ENCODE peak calls at places on chromosome 13, in four cellular contexts. F is SK-N-SH, N is GM12878, I is K562. S is an unnamed sample.
A peak's percentile ranks its signal among the peaks of the same experiment; 100 is the strongest.

GRCh38 chr13:43965446-43965845 is 85.7 kb downstream of the LACC1 start:
- DNase-seq in F (no peak), N (no peak), I (no peak), S (no peak)

GRCh38 chr13:94313321-94313720 is 166.2 kb downstream of the DCT start:
- DNase-seq in F (no peak), N (no peak), I (no peak), S (no peak)

GRCh38 chr13:44417876-44418275 is 44.3 kb downstream of the SERP2 start:
- DNase-seq in F (no peak), N (no peak), I (no peak), S (no peak)

GRCh38 chr13:38008636-38009035 is 139.1 kb upstream of the TRPC4 start:
- DNase-seq in F (no peak), N (no peak), I (no peak), S (no peak)

GRCh38 chr13:50668882-50669281 is 174.6 kb downstream of the DLEU7 start:
- DNase-seq in F (no peak), N (no peak), I (no peak), S (no peak)

GRCh38 chr13:36131931-36132297 is 732 bp upstream of the DCLK1 start:
- DNase-seq in F (no peak), N (no peak), I (no peak), S (no peak)

GRCh38 chr13:46672338-46673090 is 119.5 kb downstream of the LRCH1 start:
- DNase-seq in F (no peak), N (no peak), I (no peak), S (no peak)

GRCh38 chr13:40613192-40613818 is 53.1 kb downstream of the FOXO1 start:
- DNase-seq in F (no peak), N (peak; percentile 64), I (no peak), S (peak; percentile 27)

GRCh38 chr13:97278395-97279078 is 56.4 kb downstream of the MBNL2 start:
- DNase-seq in F (no peak), N (no peak), I (no peak), S (no peak)

GRCh38 chr13:78978381-78978998 is 319.5 kb upstream of the OBI1 start:
- DNase-seq in F (peak; percentile 34), N (peak; percentile 24), I (peak; percentile 24), S (no peak)

GRCh38 chr13:21231426-21231945 is 55.0 kb downstream of the MRPL57 start:
- DNase-seq in F (peak; percentile 27), N (no peak), I (no peak), S (no peak)

GRCh38 chr13:101624981-101625380 is 172.5 kb downstream of the ITGBL1 start:
- DNase-seq in F (no peak), N (no peak), I (no peak), S (no peak)

GRCh38 chr13:51956717-51957116 is 54.5 kb downstream of the ATP7B start:
- DNase-seq in F (no peak), N (no peak), I (no peak), S (no peak)

GRCh38 chr13:30111810-30112209 is 195.5 kb downstream of the KATNAL1 start:
- DNase-seq in F (no peak), N (no peak), I (no peak), S (no peak)

GRCh38 chr13:37806666-37807065 is 62.9 kb downstream of the TRPC4 start:
- DNase-seq in F (no peak), N (no peak), I (no peak), S (no peak)

GRCh38 chr13:38804536-38804935 is 117.7 kb downstream of the FREM2 start:
- DNase-seq in F (no peak), N (no peak), I (no peak), S (no peak)

GRCh38 chr13:41299316-41300094 is 11.6 kb upstream of the NAA16 start:
- DNase-seq in F (no peak), N (no peak), I (no peak), S (no peak)

GRCh38 chr13:84037937-84038464 is 155.7 kb upstream of the SLITRK1 start:
- DNase-seq in F (no peak), N (no peak), I (no peak), S (no peak)

GRCh38 chr13:37526710-37527446 is 71.7 kb downstream of the POSTN start:
- DNase-seq in F (no peak), N (no peak), I (no peak), S (no peak)

GRCh38 chr13:31242935-31243334 is 43.2 kb downstream of the B3GLCT start:
- DNase-seq in F (no peak), N (no peak), I (no peak), S (no peak)
- TF ChIP-seq TAF1 in F (no peak), N (no peak), I (no peak), S (no peak)

GRCh38 chr13:106630650-106631049 is 62.7 kb upstream of the ARGLU1 start:
- DNase-seq in F (no peak), N (no peak), I (no peak), S (no peak)

GRCh38 chr13:106630162-106630561 is 62.2 kb upstream of the ARGLU1 start:
- DNase-seq in F (no peak), N (no peak), I (no peak), S (no peak)

GRCh38 chr13:106636492-106636891 is 68.6 kb upstream of the ARGLU1 start:
- DNase-seq in F (no peak), N (no peak), I (no peak), S (no peak)

GRCh38 chr13:106635616-106636015 is 67.7 kb upstream of the ARGLU1 start:
- DNase-seq in F (no peak), N (no peak), I (no peak), S (no peak)

DNA sequence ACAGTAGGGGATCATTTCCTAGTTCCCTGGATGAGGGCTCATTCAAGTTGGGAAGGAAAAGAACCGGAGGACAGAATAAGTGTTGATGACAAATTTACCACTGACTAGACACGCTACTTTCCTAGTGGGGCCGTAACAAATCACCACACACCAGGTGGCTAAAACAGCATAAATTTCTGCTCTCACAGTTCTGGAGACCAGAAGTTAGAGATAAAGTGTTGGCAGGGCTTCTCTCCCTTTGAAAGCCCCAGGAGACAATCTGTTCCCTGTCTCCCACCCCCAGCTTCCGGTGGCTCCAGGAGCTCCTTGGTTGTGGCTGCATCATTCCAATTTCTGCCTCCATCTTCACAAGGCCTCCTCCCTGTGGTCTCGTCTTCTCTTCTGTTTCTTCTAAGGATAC is 65.4 kb upstream of the ARGLU1 start:
- DNase-seq in F (no peak), N (no peak), I (no peak), S (no peak)
- TF ChIP-seq POLR2AphosphoS5 in F (no peak), N (no peak), I (no peak), S (no peak)

DNA sequence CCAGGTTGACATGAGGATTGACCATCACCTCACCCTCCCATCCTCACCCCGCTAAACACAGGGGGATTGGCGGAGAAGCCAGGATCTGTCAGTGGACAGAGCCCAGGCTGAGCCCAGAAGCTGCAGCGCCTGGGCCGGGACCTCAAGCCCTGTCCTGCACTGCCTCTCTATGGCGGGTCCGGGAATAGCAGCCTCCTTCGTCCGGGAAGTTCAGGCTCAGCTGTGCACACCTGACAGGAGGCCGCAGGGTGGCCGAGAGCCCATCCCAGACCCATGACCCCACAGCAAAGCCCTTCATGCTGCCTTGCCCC is 67.8 kb downstream of the SPACA7 start:
- DNase-seq in F (peak; percentile 88), N (no peak), I (peak; percentile 69), S (peak; percentile 65)
- TF ChIP-seq TAF1 in F (no peak), N (no peak), I (no peak), S (no peak)

DNA sequence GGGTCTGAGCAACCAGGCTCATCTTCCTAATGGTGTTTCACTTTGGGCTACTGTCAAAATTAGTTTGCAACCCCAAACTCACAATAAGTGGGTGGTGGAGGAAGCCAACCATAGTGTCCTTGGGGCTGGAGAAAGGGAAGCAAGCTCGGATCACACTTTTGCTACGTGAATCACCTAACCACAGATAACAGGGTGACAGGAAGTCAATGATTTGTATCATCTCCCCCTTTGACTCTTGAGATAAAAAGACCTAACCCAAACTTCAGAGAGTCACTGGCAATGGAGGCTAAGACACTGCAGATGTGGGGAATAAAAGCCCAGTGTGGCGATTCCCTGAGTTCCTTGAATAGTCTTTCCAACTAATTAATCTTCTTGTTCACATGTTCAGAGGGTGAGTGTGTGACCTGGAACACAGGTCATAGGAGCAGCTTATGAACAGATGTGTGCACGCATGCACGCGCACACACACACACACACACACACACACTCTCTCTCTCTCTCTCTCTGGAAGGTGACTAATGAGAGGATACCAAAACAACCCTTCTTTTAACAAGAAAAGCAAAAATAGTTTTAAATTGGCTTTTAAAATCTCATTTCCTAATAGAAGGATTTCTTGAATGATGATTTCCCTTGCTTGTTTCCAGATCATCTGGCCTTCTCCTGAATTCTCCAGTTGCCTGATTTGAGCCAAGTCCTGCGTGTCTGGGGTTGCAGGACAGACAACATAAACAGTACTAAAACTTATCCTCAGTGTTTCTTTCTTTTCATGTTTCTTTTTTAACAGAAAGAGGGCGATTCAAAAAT is 21.2 kb upstream of the DOCK9 start:
- DNase-seq in F (no peak), N (peak; percentile 41), I (no peak), S (no peak)
- TF ChIP-seq POLR2AphosphoS5 in F (no peak), N (no peak), I (no peak), S (no peak)

DNA sequence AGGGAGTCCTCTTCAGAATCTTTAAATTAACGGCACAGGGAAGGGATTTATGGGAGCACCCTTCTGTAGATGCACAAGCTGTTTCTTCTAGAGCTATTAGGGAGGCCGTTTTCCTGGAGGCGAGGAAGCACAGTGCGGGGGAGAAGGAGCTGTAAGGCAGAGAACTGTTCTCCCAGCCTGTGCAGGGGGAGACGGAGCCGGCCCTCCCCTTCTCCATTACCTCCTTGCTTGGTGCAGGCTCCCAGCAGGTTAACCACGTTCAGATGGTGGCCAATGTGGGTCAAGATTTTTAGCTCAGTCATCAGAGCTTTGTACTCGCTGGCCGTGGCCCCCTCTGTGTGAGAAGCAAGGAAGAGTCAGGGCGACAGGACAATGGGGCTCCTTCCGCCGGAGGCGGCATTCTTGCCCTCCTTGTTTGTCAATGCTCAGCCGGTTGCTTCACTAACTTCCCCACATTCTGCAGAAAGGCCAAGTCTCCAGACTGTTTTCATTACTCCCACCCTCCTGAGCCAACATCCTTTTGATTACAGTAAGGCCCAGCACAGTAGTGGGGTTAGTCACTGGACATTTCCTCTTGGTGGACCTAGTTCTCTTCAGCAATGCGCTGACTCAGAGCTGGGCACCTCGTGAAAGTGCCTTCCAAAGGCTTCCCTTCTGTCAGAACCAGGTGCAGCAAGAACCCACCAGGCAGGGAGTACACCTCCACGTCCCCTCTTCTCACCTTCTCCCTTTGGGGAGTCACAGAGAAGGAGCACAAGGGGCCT is 165.4 kb downstream of the FLT1 start:
- DNase-seq in F (no peak), N (no peak), I (no peak), S (no peak)
- TF ChIP-seq TAF1 in F (no peak), N (no peak), I (no peak), S (no peak)

GRCh38 chr13:27158335-27158734 is 13.3 kb downstream of the USP12 start:
- DNase-seq in F (no peak), N (no peak), I (no peak), S (no peak)

GRCh38 chr13:27160657-27161174 is 10.9 kb downstream of the USP12 start:
- DNase-seq in F (no peak), N (no peak), I (no peak), S (no peak)

GRCh38 chr13:27159806-27160563 is 11.6 kb downstream of the USP12 start:
- DNase-seq in F (no peak), N (no peak), I (no peak), S (no peak)

GRCh38 chr13:27161423-27161822 is 10.2 kb downstream of the USP12 start:
- DNase-seq in F (no peak), N (no peak), I (no peak), S (no peak)

DNA sequence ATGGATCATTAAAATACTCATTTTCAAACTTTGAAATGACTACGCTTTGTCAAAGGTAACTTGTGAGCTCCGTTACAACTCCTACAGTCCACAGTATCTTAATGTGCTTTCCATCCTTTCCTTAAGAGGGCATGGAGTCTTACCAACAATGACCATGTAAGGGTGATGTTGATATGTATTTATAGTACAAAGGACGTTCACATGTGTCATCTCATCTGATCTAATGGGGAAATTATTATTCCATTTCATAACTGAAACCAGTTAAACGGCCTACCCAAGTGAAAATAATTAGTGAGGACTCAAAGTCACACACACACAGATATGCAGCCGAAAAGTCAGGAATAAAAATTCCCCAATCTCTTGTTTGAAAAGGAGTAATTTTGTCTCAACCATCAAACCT is 9.6 kb downstream of the USP12 start:
- DNase-seq in F (no peak), N (no peak), I (no peak), S (no peak)
- TF ChIP-seq POLR2AphosphoS5 in F (no peak), N (no peak), I (no peak), S (no peak)

S was measured in GM12892.